ENCODE peak calls at places on chromosomes 7 and 10, in eight cellular contexts. L is AG08395, I is cortex of kidney, E is NCI-H2171, C is DMS153, D is NCI-H510A treated with DMSO at 0.1 percent for 48 hours, Y is LoVo, O is cardiac muscle cell. B is an unnamed sample.

GRCh38 chr7:71710442-71710841 is 578.5 kb downstream of the GALNT17 start:
- DNase-seq in L (no peak), I (no peak), E (no peak), C (no peak), D (no peak), Y (no peak), O (no peak), B (no peak)

GRCh38 chr10:123278445-123278844 is 124.2 kb downstream of the BUB3 start:
- DNase-seq in L (no peak), I (no peak), E (no peak), C (no peak), D (no peak), Y (no peak), O (no peak), B (no peak)

GRCh38 chr7:48280100-48280499 is 108.8 kb downstream of the ABCA13 start:
- DNase-seq in L (peak; percentile 34), I (no peak), E (no peak), C (no peak), D (no peak), Y (no peak), O (peak; percentile 66), B (no peak)

GRCh38 chr7:50358306-50358705 is 53.8 kb downstream of the IKZF1 start:
- DNase-seq in L (no peak), I (no peak), E (no peak), C (no peak), D (no peak), Y (no peak), O (no peak), B (no peak)

GRCh38 chr10:132559538-132559937 is 22.0 kb downstream of the INPP5A start:
- DNase-seq in L (no peak), I (no peak), E (no peak), C (no peak), D (no peak), Y (no peak), O (no peak), B (no peak)

GRCh38 chr7:105585850-105586500 is 4.7 kb upstream of the EFCAB10 start:
- DNase-seq in L (no peak), I (no peak), E (no peak), C (no peak), D (no peak), Y (no peak), O (no peak), B (no peak)

GRCh38 chr10:130652964-130653578 is 516.9 kb downstream of the GLRX3 start:
- DNase-seq in L (no peak), I (no peak), E (no peak), C (no peak), D (no peak), Y (no peak), O (no peak), B (no peak)

GRCh38 chr7:25965405-25966123 is 186.4 kb upstream of the NFE2L3 start:
- DNase-seq in L (no peak), I (no peak), E (no peak), C (no peak), D (no peak), Y (peak; percentile 54), O (peak; percentile 10), B (no peak)

GRCh38 chr7:113197274-113197673 is 78.9 kb upstream of the SMIM30 start:
- DNase-seq in L (peak; percentile 72), I (no peak), E (no peak), C (no peak), D (no peak), Y (no peak), O (peak; percentile 47), B (no peak)

GRCh38 chr7:24756545-24756988 is 697 bp downstream of the GSDME start:
- DNase-seq in L (no peak), I (no peak), E (no peak), C (no peak), D (peak; percentile 30), Y (no peak), O (no peak), B (no peak)

GRCh38 chr7:131655447-131655846 is 99.0 kb upstream of the PODXL start:
- DNase-seq in L (no peak), I (no peak), E (no peak), C (no peak), D (no peak), Y (no peak), O (no peak), B (no peak)

GRCh38 chr10:27368706-27369105 is 128.1 kb upstream of the ACBD5 start:
- DNase-seq in L (no peak), I (no peak), E (no peak), C (no peak), D (no peak), Y (no peak), O (no peak), B (no peak)

GRCh38 chr10:79295593-79295992 is 51.7 kb upstream of the PPIF start:
- DNase-seq in L (no peak), I (no peak), E (no peak), C (no peak), D (no peak), Y (no peak), O (no peak), B (no peak)

GRCh38 chr7:80843018-80843671 is 75.7 kb downstream of the SEMA3C start:
- DNase-seq in L (no peak), I (no peak), E (peak; percentile 59), C (no peak), D (no peak), Y (no peak), O (no peak), B (no peak)

GRCh38 chr10:33290286-33291052 is 44.0 kb downstream of the NRP1 start:
- DNase-seq in L (no peak), I (no peak), E (no peak), C (no peak), D (no peak), Y (no peak), O (no peak), B (no peak)

GRCh38 chr7:1079546-1079945 is 8.4 kb upstream of the GPER1 start:
- DNase-seq in L (no peak), I (no peak), E (no peak), C (no peak), D (no peak), Y (no peak), O (no peak), B (no peak)

GRCh38 chr10:133166504-133166827 is 6.4 kb downstream of the KNDC1 start:
- DNase-seq in L (no peak), I (no peak), E (no peak), C (no peak), D (no peak), Y (no peak), O (no peak), B (no peak)

GRCh38 chr7:23604296-23604640 is 7.1 kb downstream of the CCDC126 start:
- DNase-seq in L (peak; percentile 11), I (no peak), E (no peak), C (no peak), D (no peak), Y (no peak), O (peak; percentile 54), B (no peak)

GRCh38 chr7:128192497-128193142 is 48.5 kb upstream of the LEP start:
- DNase-seq in L (no peak), I (no peak), E (no peak), C (no peak), D (no peak), Y (no peak), O (no peak), B (no peak)

GRCh38 chr7:141072548-141073172 is 1.2 kb upstream of the TMEM178B start:
- DNase-seq in L (peak; percentile 41), I (no peak), E (peak; percentile 66), C (peak; percentile 76), D (no peak), Y (no peak), O (peak; percentile 72), B (peak; percentile 85)

GRCh38 chr7:12322287-12322902 is 81.3 kb downstream of the VWDE start:
- DNase-seq in L (peak; percentile 2), I (no peak), E (no peak), C (peak; percentile 15), D (peak; percentile 48), Y (peak; percentile 55), O (peak; percentile 46), B (no peak)

GRCh38 chr7:157557263-157557662 is 220.5 kb downstream of the DNAJB6 start:
- DNase-seq in L (no peak), I (no peak), E (no peak), C (no peak), D (no peak), Y (no peak), O (no peak), B (no peak)

GRCh38 chr7:116528008-116528789 is 3.4 kb downstream of the CAV1 start:
- DNase-seq in L (peak; percentile 90), I (no peak), E (no peak), C (no peak), D (no peak), Y (no peak), O (peak; percentile 96), B (no peak)

GRCh38 chr10:43867113-43867512 is 218.4 kb upstream of the ZNF32 start:
- DNase-seq in L (no peak), I (no peak), E (no peak), C (no peak), D (no peak), Y (no peak), O (no peak), B (no peak)

GRCh38 chr7:127819975-127820778 is 168.2 kb downstream of the SND1 start:
- DNase-seq in L (peak; percentile 68), I (no peak), E (no peak), C (no peak), D (no peak), Y (peak; percentile 53), O (peak; percentile 48), B (no peak)

GRCh38 chr10:101467286-101467770 is 113.4 kb downstream of the BTRC start:
- DNase-seq in L (peak; percentile 69), I (no peak), E (no peak), C (peak; percentile 84), D (peak; percentile 85), Y (peak; percentile 83), O (peak; percentile 83), B (peak; percentile 97)

GRCh38 chr7:155227004-155227787 is 70.5 kb upstream of the INSIG1 start:
- DNase-seq in L (no peak), I (no peak), E (no peak), C (no peak), D (no peak), Y (no peak), O (no peak), B (no peak)

GRCh38 chr10:25059990-25060389 is 43.6 kb downstream of the THNSL1 start:
- DNase-seq in L (peak; percentile 83), I (no peak), E (no peak), C (no peak), D (no peak), Y (peak; percentile 85), O (peak; percentile 95), B (peak; percentile 83)

GRCh38 chr7:39272111-39272510 is 294.1 kb upstream of the YAE1 start:
- DNase-seq in L (no peak), I (no peak), E (no peak), C (no peak), D (no peak), Y (no peak), O (no peak), B (no peak)

GRCh38 chr10:50279489-50279888 is 28.2 kb upstream of the ASAH2 start:
- DNase-seq in L (no peak), I (no peak), E (no peak), C (no peak), D (no peak), Y (peak; percentile 11), O (no peak), B (no peak)

GRCh38 chr7:73512018-73512780 is 9.9 kb downstream of the BAZ1B start:
- DNase-seq in L (no peak), I (no peak), E (no peak), C (no peak), D (no peak), Y (no peak), O (no peak), B (no peak)

GRCh38 chr10:118475214-118475613 is 120.2 kb downstream of the PRLHR start:
- DNase-seq in L (no peak), I (no peak), E (no peak), C (no peak), D (no peak), Y (no peak), O (no peak), B (no peak)

GRCh38 chr10:31466313-31466712 is 147.3 kb downstream of the ZEB1 start:
- DNase-seq in L (no peak), I (no peak), E (no peak), C (no peak), D (no peak), Y (no peak), O (no peak), B (no peak)

GRCh38 chr7:5892498-5892897 is 6.0 kb upstream of the CCZ1 start:
- DNase-seq in L (no peak), I (no peak), E (no peak), C (no peak), D (no peak), Y (no peak), O (no peak), B (no peak)

B was measured in NCI-H146.